ENCODE peak calls at places on chromosomes 2 and 18, in nine cellular contexts. Z is astrocyte, M is mesothelial cell of epicardium, U is choroid plexus epithelial cell, C is HFFc6, K is nephron progenitor cell, L is suprapubic skin, B is stomach, D is left lung. V is an unnamed sample.

GRCh38 chr2:27191107-27191829 is 20.6 kb upstream of the ATRAID start:
- DNase-seq in Z (no peak), M (no peak), U (peak; percentile 87), C (peak; percentile 58), K (peak; percentile 51), L (no peak), B (peak; percentile 53), D (no peak), V (no peak)

GRCh38 chr2:98532761-98533160 is 75.6 kb downstream of the COA5 start:
- DNase-seq in Z (no peak), M (no peak), U (no peak), C (no peak), K (no peak), L (no peak), B (no peak), D (no peak), V (no peak)

GRCh38 chr18:46324556-46324955 is 220.4 kb downstream of the HAUS1 start:
- DNase-seq in Z (peak; percentile 64), M (no peak), U (peak; percentile 88), C (peak; percentile 55), K (no peak), L (no peak), B (no peak), D (no peak), V (no peak)

GRCh38 chr2:200609027-200609614 is 23.3 kb downstream of the AOX1 start:
- DNase-seq in Z (peak; percentile 89), M (no peak), U (peak; percentile 79), C (peak; percentile 89), K (no peak), L (peak; percentile 73), B (no peak), D (no peak), V (no peak)

GRCh38 chr2:42859006-42859552 is 66.7 kb upstream of the HAAO start:
- DNase-seq in Z (peak; percentile 44), M (no peak), U (peak; percentile 89), C (peak; percentile 64), K (peak; percentile 84), L (peak; percentile 64), B (peak; percentile 83), D (no peak), V (peak; percentile 49)

GRCh38 chr2:55883339-55883738 is 40.2 kb downstream of the EFEMP1 start:
- DNase-seq in Z (peak; percentile 65), M (no peak), U (peak; percentile 68), C (peak; percentile 13), K (no peak), L (no peak), B (peak; percentile 36), D (no peak), V (no peak)

GRCh38 chr18:22060361-22060760 is 109.0 kb upstream of the GATA6 start:
- DNase-seq in Z (no peak), M (no peak), U (no peak), C (no peak), K (no peak), L (no peak), B (no peak), D (no peak), V (no peak)

GRCh38 chr2:118855451-118856279 is 8.2 kb upstream of the EN1 start:
- DNase-seq in Z (no peak), M (peak; percentile 81), U (peak; percentile 74), C (peak; percentile 53), K (peak; percentile 96), L (peak; percentile 89), B (peak; percentile 82), D (peak; percentile 73), V (peak; percentile 78)

GRCh38 chr2:5544205-5544786 is 147.9 kb upstream of the SOX11 start:
- DNase-seq in Z (no peak), M (no peak), U (no peak), C (no peak), K (no peak), L (no peak), B (no peak), D (no peak), V (no peak)

GRCh38 chr2:16487686-16488085 is 177.9 kb downstream of the CYRIA start:
- DNase-seq in Z (peak; percentile 1), M (no peak), U (peak; percentile 61), C (no peak), K (peak; percentile 13), L (no peak), B (peak; percentile 27), D (no peak), V (no peak)

GRCh38 chr2:221530653-221531037 is 41.5 kb downstream of the EPHA4 start:
- DNase-seq in Z (no peak), M (no peak), U (no peak), C (no peak), K (no peak), L (no peak), B (no peak), D (no peak), V (no peak)

GRCh38 chr2:133171396-133172004 is 396.8 kb downstream of the NCKAP5 start:
- DNase-seq in Z (peak; percentile 42), M (no peak), U (peak; percentile 81), C (peak; percentile 62), K (peak; percentile 19), L (no peak), B (no peak), D (no peak), V (no peak)

GRCh38 chr2:10500601-10501361 is 52.7 kb upstream of the ODC1 start:
- DNase-seq in Z (peak; percentile 6), M (no peak), U (no peak), C (peak; percentile 54), K (no peak), L (no peak), B (peak; percentile 22), D (no peak), V (no peak)

GRCh38 chr2:105385703-105386540 is 12.9 kb downstream of the FHL2 start:
- DNase-seq in Z (no peak), M (no peak), U (no peak), C (no peak), K (no peak), L (peak; percentile 50), B (peak; percentile 66), D (no peak), V (no peak)

GRCh38 chr2:219639356-219639755 is 11.9 kb downstream of the SLC4A3 start:
- DNase-seq in Z (no peak), M (no peak), U (no peak), C (no peak), K (no peak), L (no peak), B (no peak), D (no peak), V (no peak)

GRCh38 chr18:59460060-59460395 is 101.0 kb upstream of the LMAN1 start:
- DNase-seq in Z (no peak), M (no peak), U (peak; percentile 43), C (no peak), K (no peak), L (no peak), B (no peak), D (no peak), V (no peak)

GRCh38 chr2:97714950-97715652 is 1.7 kb downstream of the ZAP70 start:
- DNase-seq in Z (no peak), M (no peak), U (no peak), C (no peak), K (no peak), L (peak; percentile 56), B (no peak), D (peak; percentile 19), V (no peak)

GRCh38 chr2:236049981-236050380 is 118.2 kb downstream of the GBX2 start:
- DNase-seq in Z (no peak), M (no peak), U (peak; percentile 9), C (no peak), K (no peak), L (no peak), B (no peak), D (no peak), V (no peak)

DNA sequence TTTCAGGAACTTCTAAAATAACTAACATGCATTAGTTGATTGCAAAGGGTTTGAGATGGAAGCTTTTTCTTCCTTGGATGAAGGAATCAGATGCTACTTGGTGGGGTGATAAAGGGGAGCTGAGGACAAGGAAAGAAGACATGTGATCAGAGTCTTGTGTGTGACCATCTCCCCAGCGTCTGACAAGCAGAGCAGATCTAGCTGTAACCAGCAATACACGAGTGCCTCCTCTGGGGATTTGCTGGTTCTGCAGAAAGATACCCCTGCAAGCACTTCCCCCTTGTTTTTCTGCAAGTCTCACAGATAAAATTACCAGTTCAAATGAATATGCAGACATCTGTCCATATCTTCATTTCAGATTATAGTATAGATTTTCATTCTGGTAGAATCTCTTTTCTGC is 2.7 kb downstream of the CDH7 start:
- DNase-seq in Z (no peak), M (no peak), U (peak; percentile 78), C (no peak), K (peak; percentile 60), L (no peak), B (no peak), D (no peak), V (no peak)
- TF ChIP-seq CTCF in Z (peak; percentile 31), M (no peak), U (peak; percentile 71), C (no peak), K (peak; percentile 68), L (no peak), B (no peak), D (no peak), V (no peak)

DNA sequence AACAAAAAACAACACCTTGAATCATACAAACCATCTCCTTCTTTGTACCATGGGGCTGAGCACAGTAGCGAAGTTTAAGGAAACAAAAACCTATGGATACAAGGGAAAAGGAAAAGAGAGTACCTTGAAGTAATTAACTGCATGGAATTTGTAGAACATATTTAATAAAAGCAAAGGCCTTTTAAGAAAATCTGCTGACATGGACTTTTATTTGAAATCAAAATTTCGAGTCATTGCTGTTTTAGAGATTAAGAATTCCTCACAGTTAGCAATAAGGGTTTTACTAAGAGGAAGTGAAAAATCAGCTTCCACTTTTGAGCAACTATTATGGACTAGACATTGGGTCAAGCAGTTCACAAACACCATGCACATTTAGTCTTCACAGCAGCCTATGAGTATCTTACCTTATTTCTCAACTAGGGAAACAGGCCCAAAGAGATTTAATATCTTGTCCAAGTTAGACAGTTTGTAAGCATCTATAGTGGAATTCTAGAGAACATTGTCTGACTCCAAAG is 876.3 kb downstream of the BCL11A start:
- DNase-seq in Z (no peak), M (no peak), U (no peak), C (no peak), K (no peak), L (no peak), B (no peak), D (no peak), V (no peak)
- TF ChIP-seq CTCF in Z (no peak), M (no peak), U (no peak), C (no peak), K (no peak), L (no peak), B (no peak), D (no peak), V (no peak)

GRCh38 chr2:103008586-103008985 is 246.8 kb downstream of the TMEM182 start:
- DNase-seq in Z (no peak), M (no peak), U (no peak), C (no peak), K (peak; percentile 8), L (no peak), B (no peak), D (no peak), V (no peak)
- TF ChIP-seq CTCF in Z (no peak), M (no peak), U (no peak), C (no peak), K (no peak), L (no peak), B (no peak), D (no peak), V (no peak)

DNA sequence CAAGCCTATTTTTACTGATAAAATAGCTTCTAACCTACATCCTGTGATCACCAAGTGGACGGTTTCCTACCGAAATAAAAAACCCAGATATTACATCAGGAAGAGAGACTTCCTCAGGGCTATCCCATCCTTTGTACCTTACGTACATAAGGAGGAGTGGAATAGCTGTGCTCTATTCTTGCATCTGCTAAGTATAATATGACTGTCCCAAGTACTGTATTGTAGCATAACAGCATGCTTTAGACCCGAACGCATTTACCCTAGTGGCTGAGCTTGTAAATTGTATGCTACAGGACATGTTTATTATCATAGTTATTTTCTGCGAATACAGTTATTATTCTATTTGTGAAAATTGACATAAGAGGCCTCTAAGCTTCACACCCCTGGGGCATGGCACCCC is 302.4 kb downstream of the CLIP4 start:
- DNase-seq in Z (no peak), M (no peak), U (peak; percentile 43), C (no peak), K (no peak), L (no peak), B (no peak), D (no peak), V (no peak)
- TF ChIP-seq CTCF in Z (no peak), M (peak; percentile 17), U (peak; percentile 43), C (no peak), K (no peak), L (no peak), B (no peak), D (no peak), V (no peak)

V was measured in natural killer cell.